ENCODE peak calls at places on chromosomes 7 and 10, in ten cellular contexts. One of them, this sample, is unnamed.

GRCh38 chr10:73920084-73920483 is 9.2 kb downstream of the PLAU start:
- DNase-seq in SW 1271: no peak
- DNase-seq in tibial artery: peak
- DNase-seq in iPS-NIHi11: no peak
- DNase-seq in hypothalamus: no peak
- DNase-seq in astrocyte of the spinal cord: no peak
- DNase-seq in nucleus accumbens: no peak
- DNase-seq in breast epithelium: peak
- DNase-seq in T-helper 9 cell: no peak
- DNase-seq in GF-D8: peak
- DNase-seq in this sample: no peak

GRCh38 chr7:29276806-29277205 is 82.2 kb downstream of the CHN2 start:
- DNase-seq in SW 1271: no peak
- DNase-seq in tibial artery: no peak
- DNase-seq in iPS-NIHi11: no peak
- DNase-seq in hypothalamus: no peak
- DNase-seq in astrocyte of the spinal cord: no peak
- DNase-seq in nucleus accumbens: no peak
- DNase-seq in breast epithelium: no peak
- DNase-seq in T-helper 9 cell: no peak
- DNase-seq in GF-D8: no peak
- DNase-seq in this sample: no peak

GRCh38 chr7:77734590-77735421 is 38.5 kb downstream of the RSBN1L start:
- DNase-seq in SW 1271: no peak
- DNase-seq in tibial artery: no peak
- DNase-seq in iPS-NIHi11: no peak
- DNase-seq in hypothalamus: no peak
- DNase-seq in astrocyte of the spinal cord: no peak
- DNase-seq in nucleus accumbens: no peak
- DNase-seq in breast epithelium: no peak
- DNase-seq in T-helper 9 cell: no peak
- DNase-seq in GF-D8: no peak
- DNase-seq in this sample: no peak

GRCh38 chr7:6419310-6419773 is 28.4 kb downstream of the DAGLB start:
- DNase-seq in SW 1271: no peak
- DNase-seq in tibial artery: no peak
- DNase-seq in iPS-NIHi11: peak
- DNase-seq in hypothalamus: no peak
- DNase-seq in astrocyte of the spinal cord: peak
- DNase-seq in nucleus accumbens: no peak
- DNase-seq in breast epithelium: peak
- DNase-seq in T-helper 9 cell: no peak
- DNase-seq in GF-D8: no peak
- DNase-seq in this sample: no peak

GRCh38 chr7:1040790-1041189 is 3.6 kb upstream of the GPR146 start:
- DNase-seq in SW 1271: no peak
- DNase-seq in tibial artery: no peak
- DNase-seq in iPS-NIHi11: no peak
- DNase-seq in hypothalamus: no peak
- DNase-seq in astrocyte of the spinal cord: peak
- DNase-seq in nucleus accumbens: no peak
- DNase-seq in breast epithelium: no peak
- DNase-seq in T-helper 9 cell: no peak
- DNase-seq in GF-D8: no peak
- DNase-seq in this sample: no peak

GRCh38 chr10:13973742-13974141 is 357.0 kb downstream of the FRMD4A start:
- DNase-seq in SW 1271: no peak
- DNase-seq in tibial artery: no peak
- DNase-seq in iPS-NIHi11: no peak
- DNase-seq in hypothalamus: no peak
- DNase-seq in astrocyte of the spinal cord: no peak
- DNase-seq in nucleus accumbens: no peak
- DNase-seq in breast epithelium: no peak
- DNase-seq in T-helper 9 cell: no peak
- DNase-seq in GF-D8: no peak
- DNase-seq in this sample: no peak

GRCh38 chr7:105723582-105723981 is 142.3 kb upstream of the EFCAB10 start:
- DNase-seq in SW 1271: no peak
- DNase-seq in tibial artery: no peak
- DNase-seq in iPS-NIHi11: peak
- DNase-seq in hypothalamus: no peak
- DNase-seq in astrocyte of the spinal cord: no peak
- DNase-seq in nucleus accumbens: no peak
- DNase-seq in breast epithelium: no peak
- DNase-seq in T-helper 9 cell: no peak
- DNase-seq in GF-D8: no peak
- DNase-seq in this sample: no peak

GRCh38 chr10:104452977-104453376 is 99.3 kb downstream of the CFAP58 start:
- DNase-seq in SW 1271: no peak
- DNase-seq in tibial artery: no peak
- DNase-seq in iPS-NIHi11: no peak
- DNase-seq in hypothalamus: no peak
- DNase-seq in astrocyte of the spinal cord: no peak
- DNase-seq in nucleus accumbens: no peak
- DNase-seq in breast epithelium: no peak
- DNase-seq in T-helper 9 cell: no peak
- DNase-seq in GF-D8: no peak
- DNase-seq in this sample: no peak

GRCh38 chr7:18792866-18793595 is 297.5 kb downstream of the HDAC9 start:
- DNase-seq in SW 1271: no peak
- DNase-seq in tibial artery: no peak
- DNase-seq in iPS-NIHi11: no peak
- DNase-seq in hypothalamus: no peak
- DNase-seq in astrocyte of the spinal cord: peak
- DNase-seq in nucleus accumbens: no peak
- DNase-seq in breast epithelium: no peak
- DNase-seq in T-helper 9 cell: no peak
- DNase-seq in GF-D8: no peak
- DNase-seq in this sample: no peak

GRCh38 chr7:47458057-47458456 is 123.9 kb downstream of the TNS3 start:
- DNase-seq in SW 1271: no peak
- DNase-seq in tibial artery: peak
- DNase-seq in iPS-NIHi11: no peak
- DNase-seq in hypothalamus: no peak
- DNase-seq in astrocyte of the spinal cord: peak
- DNase-seq in nucleus accumbens: no peak
- DNase-seq in breast epithelium: no peak
- DNase-seq in T-helper 9 cell: no peak
- DNase-seq in GF-D8: no peak
- DNase-seq in this sample: peak

GRCh38 chr10:133267293-133267692 is 9.4 kb downstream of the ADAM8 start:
- DNase-seq in SW 1271: no peak
- DNase-seq in tibial artery: no peak
- DNase-seq in iPS-NIHi11: no peak
- DNase-seq in hypothalamus: no peak
- DNase-seq in astrocyte of the spinal cord: no peak
- DNase-seq in nucleus accumbens: no peak
- DNase-seq in breast epithelium: no peak
- DNase-seq in T-helper 9 cell: no peak
- DNase-seq in GF-D8: no peak
- DNase-seq in this sample: no peak

GRCh38 chr7:137652721-137653120 is 194.1 kb downstream of the DGKI start:
- DNase-seq in SW 1271: no peak
- DNase-seq in tibial artery: no peak
- DNase-seq in iPS-NIHi11: no peak
- DNase-seq in hypothalamus: no peak
- DNase-seq in astrocyte of the spinal cord: peak
- DNase-seq in nucleus accumbens: no peak
- DNase-seq in breast epithelium: no peak
- DNase-seq in T-helper 9 cell: no peak
- DNase-seq in GF-D8: no peak
- DNase-seq in this sample: no peak

GRCh38 chr7:50302486-50303081 is 1.9 kb upstream of the IKZF1 start:
- DNase-seq in SW 1271: no peak
- DNase-seq in tibial artery: no peak
- DNase-seq in iPS-NIHi11: no peak
- DNase-seq in hypothalamus: no peak
- DNase-seq in astrocyte of the spinal cord: no peak
- DNase-seq in nucleus accumbens: no peak
- DNase-seq in breast epithelium: no peak
- DNase-seq in T-helper 9 cell: no peak
- DNase-seq in GF-D8: no peak
- DNase-seq in this sample: no peak

GRCh38 chr7:44117801-44118429 is 5.4 kb downstream of the POLD2 start:
- DNase-seq in SW 1271: no peak
- DNase-seq in tibial artery: no peak
- DNase-seq in iPS-NIHi11: no peak
- DNase-seq in hypothalamus: no peak
- DNase-seq in astrocyte of the spinal cord: no peak
- DNase-seq in nucleus accumbens: no peak
- DNase-seq in breast epithelium: no peak
- DNase-seq in T-helper 9 cell: no peak
- DNase-seq in GF-D8: no peak
- DNase-seq in this sample: no peak

GRCh38 chr10:9615179-9615578 is 1402.5 kb upstream of the CELF2 start:
- DNase-seq in SW 1271: no peak
- DNase-seq in tibial artery: no peak
- DNase-seq in iPS-NIHi11: no peak
- DNase-seq in hypothalamus: no peak
- DNase-seq in astrocyte of the spinal cord: peak
- DNase-seq in nucleus accumbens: no peak
- DNase-seq in breast epithelium: no peak
- DNase-seq in T-helper 9 cell: no peak
- DNase-seq in GF-D8: no peak
- DNase-seq in this sample: no peak

GRCh38 chr7:128739048-128739962 is at the start of gene CALU:
- DNase-seq in SW 1271: peak
- DNase-seq in tibial artery: peak
- DNase-seq in iPS-NIHi11: peak
- DNase-seq in hypothalamus: peak
- DNase-seq in astrocyte of the spinal cord: peak
- DNase-seq in nucleus accumbens: peak
- DNase-seq in breast epithelium: peak
- DNase-seq in T-helper 9 cell: peak
- DNase-seq in GF-D8: peak
- DNase-seq in this sample: peak

GRCh38 chr7:147413243-147413642 is 1177.3 kb upstream of the C7orf33 start:
- DNase-seq in SW 1271: no peak
- DNase-seq in tibial artery: no peak
- DNase-seq in iPS-NIHi11: no peak
- DNase-seq in hypothalamus: no peak
- DNase-seq in astrocyte of the spinal cord: no peak
- DNase-seq in nucleus accumbens: no peak
- DNase-seq in breast epithelium: no peak
- DNase-seq in T-helper 9 cell: no peak
- DNase-seq in GF-D8: no peak
- DNase-seq in this sample: no peak

GRCh38 chr7:137287651-137288258 is 55.8 kb downstream of the PTN start:
- DNase-seq in SW 1271: no peak
- DNase-seq in tibial artery: no peak
- DNase-seq in iPS-NIHi11: no peak
- DNase-seq in hypothalamus: no peak
- DNase-seq in astrocyte of the spinal cord: no peak
- DNase-seq in nucleus accumbens: no peak
- DNase-seq in breast epithelium: no peak
- DNase-seq in T-helper 9 cell: no peak
- DNase-seq in GF-D8: no peak
- DNase-seq in this sample: no peak

GRCh38 chr10:63430091-63430998 is 35.4 kb downstream of the JMJD1C start:
- DNase-seq in SW 1271: peak
- DNase-seq in tibial artery: no peak
- DNase-seq in iPS-NIHi11: no peak
- DNase-seq in hypothalamus: no peak
- DNase-seq in astrocyte of the spinal cord: peak
- DNase-seq in nucleus accumbens: no peak
- DNase-seq in breast epithelium: no peak
- DNase-seq in T-helper 9 cell: no peak
- DNase-seq in GF-D8: no peak
- DNase-seq in this sample: no peak

This sample was measured in thoracic aorta.